ENCODE peak calls at places on chromosomes 13 and 19, in seven cellular contexts. One of them, this sample, is unnamed.

GRCh38 chr13:51246005-51246404 is 23.8 kb downstream of the FAM124A start:
- DNase-seq in fibroblast of mammary gland: no peak
- DNase-seq in kidney epithelial cell: no peak
- DNase-seq in vagina: no peak
- DNase-seq in astrocyte: no peak
- DNase-seq in mucosa of descending colon: no peak
- DNase-seq in mammary epithelial cell: no peak
- DNase-seq in this sample: peak

GRCh38 chr13:105773887-105774538 is 761.4 kb downstream of the EFNB2 start:
- DNase-seq in fibroblast of mammary gland: peak
- DNase-seq in kidney epithelial cell: peak
- DNase-seq in vagina: no peak
- DNase-seq in astrocyte: peak
- DNase-seq in mucosa of descending colon: no peak
- DNase-seq in mammary epithelial cell: no peak
- DNase-seq in this sample: no peak

GRCh38 chr13:64078480-64078936 is 2662.9 kb upstream of the PCDH20 start:
- DNase-seq in fibroblast of mammary gland: no peak
- DNase-seq in kidney epithelial cell: no peak
- DNase-seq in vagina: no peak
- DNase-seq in astrocyte: no peak
- DNase-seq in mucosa of descending colon: peak
- DNase-seq in mammary epithelial cell: no peak
- DNase-seq in this sample: no peak

GRCh38 chr13:41029629-41030028 is 10.5 kb upstream of the ELF1 start:
- DNase-seq in fibroblast of mammary gland: no peak
- DNase-seq in kidney epithelial cell: no peak
- DNase-seq in vagina: no peak
- DNase-seq in astrocyte: no peak
- DNase-seq in mucosa of descending colon: no peak
- DNase-seq in mammary epithelial cell: no peak
- DNase-seq in this sample: no peak

GRCh38 chr13:98171806-98172569 is 5.1 kb downstream of the RNF113B start:
- DNase-seq in fibroblast of mammary gland: peak
- DNase-seq in kidney epithelial cell: no peak
- DNase-seq in vagina: no peak
- DNase-seq in astrocyte: peak
- DNase-seq in mucosa of descending colon: no peak
- DNase-seq in mammary epithelial cell: no peak
- DNase-seq in this sample: peak

GRCh38 chr19:55620410-55620809 is 4.0 kb downstream of the ZNF784 start:
- DNase-seq in fibroblast of mammary gland: no peak
- DNase-seq in kidney epithelial cell: no peak
- DNase-seq in vagina: no peak
- DNase-seq in astrocyte: no peak
- DNase-seq in mucosa of descending colon: no peak
- DNase-seq in mammary epithelial cell: no peak
- DNase-seq in this sample: no peak

GRCh38 chr19:43563816-43564215 is 11.5 kb downstream of the XRCC1 start:
- DNase-seq in fibroblast of mammary gland: no peak
- DNase-seq in kidney epithelial cell: no peak
- DNase-seq in vagina: no peak
- DNase-seq in astrocyte: no peak
- DNase-seq in mucosa of descending colon: no peak
- DNase-seq in mammary epithelial cell: no peak
- DNase-seq in this sample: no peak

GRCh38 chr19:16946951-16947940 is 58.4 kb downstream of the F2RL3 start:
- DNase-seq in fibroblast of mammary gland: no peak
- DNase-seq in kidney epithelial cell: no peak
- DNase-seq in vagina: no peak
- DNase-seq in astrocyte: no peak
- DNase-seq in mucosa of descending colon: no peak
- DNase-seq in mammary epithelial cell: no peak
- DNase-seq in this sample: no peak

GRCh38 chr13:30107126-30107525 is 200.2 kb downstream of the KATNAL1 start:
- DNase-seq in fibroblast of mammary gland: no peak
- DNase-seq in kidney epithelial cell: no peak
- DNase-seq in vagina: no peak
- DNase-seq in astrocyte: no peak
- DNase-seq in mucosa of descending colon: no peak
- DNase-seq in mammary epithelial cell: no peak
- DNase-seq in this sample: no peak

GRCh38 chr19:54035215-54036178 is 28.2 kb downstream of the VSTM1 start:
- DNase-seq in fibroblast of mammary gland: peak
- DNase-seq in kidney epithelial cell: peak
- DNase-seq in vagina: no peak
- DNase-seq in astrocyte: peak
- DNase-seq in mucosa of descending colon: no peak
- DNase-seq in mammary epithelial cell: peak
- DNase-seq in this sample: no peak

GRCh38 chr19:1840541-1841115 is 7.7 kb downstream of the REXO1 start:
- DNase-seq in fibroblast of mammary gland: no peak
- DNase-seq in kidney epithelial cell: no peak
- DNase-seq in vagina: no peak
- DNase-seq in astrocyte: no peak
- DNase-seq in mucosa of descending colon: peak
- DNase-seq in mammary epithelial cell: no peak
- DNase-seq in this sample: peak

GRCh38 chr19:46718157-46718933 is 1.4 kb upstream of the PRKD2 start:
- DNase-seq in fibroblast of mammary gland: no peak
- DNase-seq in kidney epithelial cell: no peak
- DNase-seq in vagina: no peak
- DNase-seq in astrocyte: no peak
- DNase-seq in mucosa of descending colon: peak
- DNase-seq in mammary epithelial cell: no peak
- DNase-seq in this sample: no peak

GRCh38 chr13:106041445-106041844 is 494.0 kb downstream of the EFNB2 start:
- DNase-seq in fibroblast of mammary gland: no peak
- DNase-seq in kidney epithelial cell: no peak
- DNase-seq in vagina: no peak
- DNase-seq in astrocyte: no peak
- DNase-seq in mucosa of descending colon: no peak
- DNase-seq in mammary epithelial cell: no peak
- DNase-seq in this sample: no peak

GRCh38 chr13:25222740-25223139 is 50.7 kb upstream of the AMER2 start:
- DNase-seq in fibroblast of mammary gland: no peak
- DNase-seq in kidney epithelial cell: no peak
- DNase-seq in vagina: no peak
- DNase-seq in astrocyte: no peak
- DNase-seq in mucosa of descending colon: no peak
- DNase-seq in mammary epithelial cell: no peak
- DNase-seq in this sample: no peak

GRCh38 chr13:99425485-99426341 is 75.6 kb upstream of the TM9SF2 start:
- DNase-seq in fibroblast of mammary gland: no peak
- DNase-seq in kidney epithelial cell: no peak
- DNase-seq in vagina: no peak
- DNase-seq in astrocyte: no peak
- DNase-seq in mucosa of descending colon: peak
- DNase-seq in mammary epithelial cell: no peak
- DNase-seq in this sample: peak

GRCh38 chr13:25329706-25330105 is 28.3 kb downstream of the NUP58 start:
- DNase-seq in fibroblast of mammary gland: peak
- DNase-seq in kidney epithelial cell: no peak
- DNase-seq in vagina: no peak
- DNase-seq in astrocyte: peak
- DNase-seq in mucosa of descending colon: no peak
- DNase-seq in mammary epithelial cell: peak
- DNase-seq in this sample: no peak

GRCh38 chr13:81791636-81792035 is 1450.7 kb upstream of the SPRY2 start:
- DNase-seq in fibroblast of mammary gland: no peak
- DNase-seq in kidney epithelial cell: no peak
- DNase-seq in vagina: no peak
- DNase-seq in astrocyte: no peak
- DNase-seq in mucosa of descending colon: no peak
- DNase-seq in mammary epithelial cell: no peak
- DNase-seq in this sample: no peak

GRCh38 chr13:110682746-110683145 is 23.2 kb downstream of the CARS2 start:
- DNase-seq in fibroblast of mammary gland: no peak
- DNase-seq in kidney epithelial cell: no peak
- DNase-seq in vagina: no peak
- DNase-seq in astrocyte: no peak
- DNase-seq in mucosa of descending colon: no peak
- DNase-seq in mammary epithelial cell: no peak
- DNase-seq in this sample: no peak

GRCh38 chr13:110683921-110684320 is 22.0 kb downstream of the CARS2 start:
- DNase-seq in fibroblast of mammary gland: no peak
- DNase-seq in kidney epithelial cell: no peak
- DNase-seq in vagina: no peak
- DNase-seq in astrocyte: no peak
- DNase-seq in mucosa of descending colon: no peak
- DNase-seq in mammary epithelial cell: no peak
- DNase-seq in this sample: no peak

GRCh38 chr13:110681868-110682550 is 23.9 kb downstream of the CARS2 start:
- DNase-seq in fibroblast of mammary gland: no peak
- DNase-seq in kidney epithelial cell: no peak
- DNase-seq in vagina: no peak
- DNase-seq in astrocyte: no peak
- DNase-seq in mucosa of descending colon: no peak
- DNase-seq in mammary epithelial cell: no peak
- DNase-seq in this sample: no peak

GRCh38 chr13:110684388-110685056 is 21.4 kb downstream of the CARS2 start:
- DNase-seq in fibroblast of mammary gland: no peak
- DNase-seq in kidney epithelial cell: no peak
- DNase-seq in vagina: no peak
- DNase-seq in astrocyte: no peak
- DNase-seq in mucosa of descending colon: no peak
- DNase-seq in mammary epithelial cell: no peak
- DNase-seq in this sample: no peak

GRCh38 chr13:110683203-110683883 is 22.6 kb downstream of the CARS2 start:
- DNase-seq in fibroblast of mammary gland: peak
- DNase-seq in kidney epithelial cell: no peak
- DNase-seq in vagina: no peak
- DNase-seq in astrocyte: no peak
- DNase-seq in mucosa of descending colon: no peak
- DNase-seq in mammary epithelial cell: peak
- DNase-seq in this sample: no peak
- H3K4me3 ChIP-seq in fibroblast of mammary gland: no peak
- H3K4me3 ChIP-seq in kidney epithelial cell: no peak
- H3K4me3 ChIP-seq in vagina: no peak
- H3K4me3 ChIP-seq in astrocyte: no peak
- H3K4me3 ChIP-seq in mucosa of descending colon: no peak
- H3K4me3 ChIP-seq in mammary epithelial cell: no peak
- H3K4me3 ChIP-seq in this sample: no peak

DNA sequence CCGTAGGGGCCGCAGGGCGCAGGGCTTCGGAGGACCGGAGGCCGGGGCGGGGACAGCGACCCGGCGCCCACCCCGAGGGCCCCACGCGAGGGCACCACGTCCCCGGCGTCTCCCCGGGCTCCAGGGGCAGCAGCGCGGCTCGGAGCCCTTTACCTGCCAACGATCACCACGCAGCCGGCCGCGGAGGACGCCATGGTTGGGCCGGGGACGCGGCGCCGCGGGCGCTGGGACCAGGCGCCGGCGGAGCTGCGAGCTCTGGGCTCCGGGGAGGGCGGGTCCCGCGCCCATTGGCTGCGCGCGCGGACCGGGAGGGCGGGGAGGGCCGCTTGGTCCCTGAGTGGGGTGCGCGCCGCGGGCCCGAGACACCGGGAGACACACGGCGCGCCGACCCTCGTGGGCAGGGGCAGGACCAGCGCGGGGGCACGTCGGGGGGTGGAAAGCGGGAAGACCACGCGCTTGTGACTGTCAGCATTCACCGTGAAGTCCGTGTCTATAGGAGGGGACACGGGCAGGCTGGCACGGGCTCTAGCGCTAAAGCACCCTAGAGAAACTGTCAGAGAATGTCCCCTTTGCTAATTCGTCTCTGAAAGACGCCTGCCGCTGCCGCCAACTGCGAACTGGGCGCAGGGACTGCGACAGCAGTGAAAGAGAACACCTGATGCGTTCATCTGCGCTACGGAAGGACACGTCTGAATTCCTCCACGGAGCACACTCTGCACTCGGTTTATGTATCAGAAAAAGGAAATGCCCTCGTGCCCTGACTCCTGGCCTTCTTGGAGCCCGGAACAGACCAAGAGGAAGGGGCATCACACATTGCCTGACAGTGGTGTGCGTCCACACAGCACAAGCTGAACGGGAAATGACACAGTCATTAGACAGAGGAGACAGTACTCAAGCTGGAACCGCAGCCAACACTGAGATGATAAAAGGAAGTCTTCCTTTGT is at the start of gene CRYL1:
- DNase-seq in fibroblast of mammary gland: peak
- DNase-seq in kidney epithelial cell: no peak
- DNase-seq in vagina: no peak
- DNase-seq in astrocyte: peak
- DNase-seq in mucosa of descending colon: peak
- DNase-seq in mammary epithelial cell: peak
- DNase-seq in this sample: peak
- H3K4me3 ChIP-seq in fibroblast of mammary gland: peak
- H3K4me3 ChIP-seq in kidney epithelial cell: peak
- H3K4me3 ChIP-seq in vagina: peak
- H3K4me3 ChIP-seq in astrocyte: peak
- H3K4me3 ChIP-seq in mucosa of descending colon: peak
- H3K4me3 ChIP-seq in mammary epithelial cell: peak
- H3K4me3 ChIP-seq in this sample: peak

GRCh38 chr19:3136684-3137055 is 837 bp downstream of the GNA15 start:
- DNase-seq in fibroblast of mammary gland: no peak
- DNase-seq in kidney epithelial cell: no peak
- DNase-seq in vagina: no peak
- DNase-seq in astrocyte: no peak
- DNase-seq in mucosa of descending colon: peak
- DNase-seq in mammary epithelial cell: peak
- DNase-seq in this sample: no peak
- H3K4me3 ChIP-seq in fibroblast of mammary gland: no peak
- H3K4me3 ChIP-seq in kidney epithelial cell: no peak
- H3K4me3 ChIP-seq in vagina: peak
- H3K4me3 ChIP-seq in astrocyte: no peak
- H3K4me3 ChIP-seq in mucosa of descending colon: no peak
- H3K4me3 ChIP-seq in mammary epithelial cell: peak
- H3K4me3 ChIP-seq in this sample: no peak

GRCh38 chr13:73591861-73592260 is 533.1 kb downstream of the KLF5 start:
- DNase-seq in fibroblast of mammary gland: no peak
- DNase-seq in kidney epithelial cell: no peak
- DNase-seq in vagina: no peak
- DNase-seq in astrocyte: no peak
- DNase-seq in mucosa of descending colon: no peak
- DNase-seq in mammary epithelial cell: no peak
- DNase-seq in this sample: no peak
- H3K4me3 ChIP-seq in fibroblast of mammary gland: no peak
- H3K4me3 ChIP-seq in kidney epithelial cell: no peak
- H3K4me3 ChIP-seq in vagina: no peak
- H3K4me3 ChIP-seq in astrocyte: no peak
- H3K4me3 ChIP-seq in mucosa of descending colon: no peak
- H3K4me3 ChIP-seq in mammary epithelial cell: no peak
- H3K4me3 ChIP-seq in this sample: no peak

This sample was measured in thyroid gland.